ENCODE peak calls at places on chromosome 1, in four cellular contexts. One of them, this sample, is unnamed.

GRCh38 chr1:243325305-243325890 is 69.6 kb downstream of the SDCCAG8 start:
- DNase-seq in WTC11: no peak
- DNase-seq in fibroblast of pulmonary artery: peak
- DNase-seq in prostate gland: peak
- DNase-seq in this sample: peak

GRCh38 chr1:39642796-39643195 is 3.4 kb upstream of the HEYL start:
- DNase-seq in fibroblast of pulmonary artery: peak
- DNase-seq in prostate gland: no peak
- DNase-seq in WTC11: no peak
- DNase-seq in this sample: no peak

GRCh38 chr1:23421752-23422312 is 2.7 kb downstream of the TCEA3 start:
- DNase-seq in prostate gland: no peak
- DNase-seq in WTC11: no peak
- DNase-seq in fibroblast of pulmonary artery: peak
- DNase-seq in this sample: no peak

GRCh38 chr1:21647431-21648373 is 21.5 kb downstream of the RAP1GAP start:
- DNase-seq in prostate gland: no peak
- DNase-seq in fibroblast of pulmonary artery: peak
- DNase-seq in WTC11: peak
- DNase-seq in this sample: peak

GRCh38 chr1:204447220-204447619 is 35.6 kb upstream of the PPP1R15B start:
- DNase-seq in prostate gland: no peak
- DNase-seq in fibroblast of pulmonary artery: no peak
- DNase-seq in WTC11: no peak
- DNase-seq in this sample: no peak

GRCh38 chr1:20615946-20616345 is 17.3 kb upstream of the PINK1 start:
- DNase-seq in WTC11: no peak
- DNase-seq in fibroblast of pulmonary artery: no peak
- DNase-seq in prostate gland: no peak
- DNase-seq in this sample: no peak

GRCh38 chr1:220803401-220804201 is 16.9 kb downstream of the MTARC1 start:
- DNase-seq in prostate gland: no peak
- DNase-seq in WTC11: no peak
- DNase-seq in fibroblast of pulmonary artery: peak
- DNase-seq in this sample: peak

GRCh38 chr1:109932679-109933078 is 22.0 kb downstream of the CSF1 start:
- DNase-seq in WTC11: no peak
- DNase-seq in prostate gland: no peak
- DNase-seq in fibroblast of pulmonary artery: no peak
- DNase-seq in this sample: no peak

GRCh38 chr1:14553711-14554110 is 44.8 kb upstream of the KAZN start:
- DNase-seq in prostate gland: no peak
- DNase-seq in WTC11: no peak
- DNase-seq in fibroblast of pulmonary artery: no peak
- DNase-seq in this sample: no peak

GRCh38 chr1:32186077-32186476 is 6.6 kb downstream of the TXLNA start:
- DNase-seq in prostate gland: no peak
- DNase-seq in fibroblast of pulmonary artery: no peak
- DNase-seq in WTC11: no peak
- DNase-seq in this sample: no peak

GRCh38 chr1:48017716-48018115 is 20.5 kb upstream of the TRABD2B start:
- DNase-seq in prostate gland: no peak
- DNase-seq in WTC11: no peak
- DNase-seq in fibroblast of pulmonary artery: peak
- DNase-seq in this sample: no peak

GRCh38 chr1:119611701-119612113 is 36.4 kb downstream of the ZNF697 start:
- DNase-seq in fibroblast of pulmonary artery: peak
- DNase-seq in WTC11: peak
- DNase-seq in prostate gland: peak
- DNase-seq in this sample: peak

GRCh38 chr1:119617751-119618691 is 30.0 kb downstream of the ZNF697 start:
- DNase-seq in prostate gland: no peak
- DNase-seq in fibroblast of pulmonary artery: peak
- DNase-seq in WTC11: no peak
- DNase-seq in this sample: no peak

DNA sequence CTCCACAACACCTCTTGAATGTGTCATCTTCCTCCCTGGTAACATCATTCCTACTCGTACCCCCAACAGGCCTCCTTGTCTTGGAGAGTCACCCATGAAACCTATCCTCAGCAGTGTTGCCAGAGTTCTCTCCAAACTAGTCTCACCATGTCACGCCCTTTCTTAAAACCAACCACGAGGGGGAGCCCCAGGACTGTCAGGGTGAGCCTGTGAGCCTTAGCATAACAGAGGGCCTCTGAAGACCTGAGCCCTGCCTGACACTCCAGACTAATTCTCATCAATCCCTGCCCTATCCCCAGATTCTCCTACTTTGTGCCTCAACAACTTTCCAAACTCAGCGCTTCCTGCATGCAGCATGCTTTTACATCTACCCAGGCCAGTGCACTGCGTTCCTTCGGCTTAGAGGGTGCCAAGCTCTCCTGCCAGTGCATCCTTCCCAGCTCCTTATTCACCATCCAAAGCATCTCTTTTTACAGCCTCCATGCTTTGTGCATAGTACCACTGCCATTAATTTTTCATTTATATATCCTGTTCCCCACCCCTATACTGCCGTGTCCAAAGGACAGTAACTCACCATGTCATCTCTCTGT is 34.2 kb downstream of the ZNF697 start:
- DNase-seq in prostate gland: peak
- DNase-seq in fibroblast of pulmonary artery: peak
- DNase-seq in WTC11: peak
- DNase-seq in this sample: peak
- TF ChIP-seq CTCF in prostate gland: peak
- TF ChIP-seq CTCF in fibroblast of pulmonary artery: peak
- TF ChIP-seq CTCF in WTC11: peak
- TF ChIP-seq CTCF in this sample: peak

GRCh38 chr1:201309420-201309819 is 26.1 kb downstream of the PKP1 start:
- DNase-seq in WTC11: peak
- DNase-seq in fibroblast of pulmonary artery: peak
- DNase-seq in prostate gland: peak
- DNase-seq in this sample: peak
- TF ChIP-seq CTCF in WTC11: no peak
- TF ChIP-seq CTCF in fibroblast of pulmonary artery: no peak
- TF ChIP-seq CTCF in prostate gland: no peak
- TF ChIP-seq CTCF in this sample: no peak

GRCh38 chr1:87958201-87958600 is 629.5 kb downstream of the LMO4 start:
- DNase-seq in fibroblast of pulmonary artery: no peak
- DNase-seq in WTC11: no peak
- DNase-seq in prostate gland: no peak
- DNase-seq in this sample: no peak

GRCh38 chr1:87957331-87957730 is 628.7 kb downstream of the LMO4 start:
- DNase-seq in fibroblast of pulmonary artery: no peak
- DNase-seq in WTC11: no peak
- DNase-seq in prostate gland: no peak
- DNase-seq in this sample: no peak

GRCh38 chr1:87956072-87956471 is 627.4 kb downstream of the LMO4 start:
- DNase-seq in WTC11: no peak
- DNase-seq in prostate gland: no peak
- DNase-seq in fibroblast of pulmonary artery: peak
- DNase-seq in this sample: no peak

GRCh38 chr1:87955038-87955437 is 626.4 kb downstream of the LMO4 start:
- DNase-seq in prostate gland: no peak
- DNase-seq in fibroblast of pulmonary artery: no peak
- DNase-seq in WTC11: no peak
- DNase-seq in this sample: no peak

DNA sequence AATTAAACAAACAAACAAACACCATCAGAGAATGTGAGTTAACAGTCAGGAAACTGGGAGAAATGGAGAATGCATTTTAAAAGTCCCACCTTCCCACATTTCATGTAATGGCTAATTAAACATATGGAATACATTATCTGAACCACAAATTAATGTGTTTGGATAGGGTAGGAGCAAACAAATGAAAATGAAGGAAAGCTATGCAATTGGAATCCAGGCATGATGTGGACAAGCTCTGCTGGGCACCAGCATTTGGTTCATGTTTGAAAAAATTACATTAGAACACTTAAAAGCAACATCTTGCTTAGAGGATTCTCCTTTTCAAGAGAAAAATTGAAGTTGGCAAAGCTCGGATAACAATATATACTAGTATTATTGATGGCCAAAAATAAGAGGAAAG is 628.1 kb downstream of the LMO4 start:
- DNase-seq in WTC11: no peak
- DNase-seq in prostate gland: no peak
- DNase-seq in fibroblast of pulmonary artery: no peak
- DNase-seq in this sample: no peak
- TF ChIP-seq CTCF in WTC11: no peak
- TF ChIP-seq CTCF in prostate gland: no peak
- TF ChIP-seq CTCF in fibroblast of pulmonary artery: no peak
- TF ChIP-seq CTCF in this sample: no peak

GRCh38 chr1:93179886-93180722 is at the start of gene TMED5:
- DNase-seq in prostate gland: peak
- DNase-seq in WTC11: peak
- DNase-seq in fibroblast of pulmonary artery: peak
- DNase-seq in this sample: peak
- TF ChIP-seq CTCF in prostate gland: peak
- TF ChIP-seq CTCF in WTC11: no peak
- TF ChIP-seq CTCF in fibroblast of pulmonary artery: no peak
- TF ChIP-seq CTCF in this sample: peak

GRCh38 chr1:153679337-153680119 is 1.0 kb downstream of the NPR1 start:
- DNase-seq in prostate gland: no peak
- DNase-seq in WTC11: peak
- DNase-seq in fibroblast of pulmonary artery: peak
- DNase-seq in this sample: peak
- TF ChIP-seq CTCF in prostate gland: no peak
- TF ChIP-seq CTCF in WTC11: no peak
- TF ChIP-seq CTCF in fibroblast of pulmonary artery: peak
- TF ChIP-seq CTCF in this sample: peak

DNA sequence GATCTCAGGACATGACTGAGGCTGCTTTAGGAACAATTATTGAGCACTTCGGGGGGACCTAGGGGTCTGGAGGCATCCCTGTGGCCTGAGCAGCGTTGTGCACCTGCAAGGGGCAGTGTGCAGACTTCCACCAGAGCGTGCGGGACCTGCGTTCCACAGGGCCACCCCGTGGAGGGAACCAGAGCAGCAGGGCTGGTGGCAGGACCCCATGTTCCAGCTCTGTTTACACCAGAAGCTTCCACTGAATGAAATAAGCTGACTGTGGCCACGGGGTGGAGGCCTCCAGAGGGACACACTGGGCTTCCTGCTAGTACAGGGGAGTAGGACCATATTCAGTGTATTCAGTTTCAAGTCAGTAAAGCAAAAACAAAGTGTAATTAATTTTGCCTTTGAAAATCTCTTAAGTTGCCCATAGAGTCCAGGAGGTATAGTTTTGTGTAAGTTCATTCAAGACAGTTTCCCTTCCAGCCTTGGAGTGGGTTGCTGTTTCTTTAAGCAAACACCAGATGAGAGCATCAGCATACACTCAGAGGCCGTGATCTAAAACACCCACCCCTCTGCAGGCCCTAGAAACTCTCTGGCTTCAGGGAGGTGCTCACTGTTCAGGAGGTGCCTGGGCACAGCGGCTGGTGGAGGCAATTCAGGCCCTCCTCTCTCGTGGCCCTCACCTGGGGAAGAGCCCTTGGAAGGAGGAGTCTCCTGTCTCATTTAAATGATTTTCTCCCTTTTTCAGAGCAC is 16.6 kb downstream of the SLC1A7 start:
- DNase-seq in WTC11: no peak
- DNase-seq in prostate gland: no peak
- DNase-seq in fibroblast of pulmonary artery: no peak
- DNase-seq in this sample: no peak
- TF ChIP-seq CTCF in WTC11: no peak
- TF ChIP-seq CTCF in prostate gland: no peak
- TF ChIP-seq CTCF in fibroblast of pulmonary artery: no peak
- TF ChIP-seq CTCF in this sample: no peak

GRCh38 chr1:11653616-11654570 is at the start of gene FBXO2:
- DNase-seq in fibroblast of pulmonary artery: no peak
- DNase-seq in prostate gland: no peak
- DNase-seq in WTC11: no peak
- DNase-seq in this sample: no peak
- TF ChIP-seq CTCF in fibroblast of pulmonary artery: no peak
- TF ChIP-seq CTCF in prostate gland: no peak
- TF ChIP-seq CTCF in WTC11: no peak
- TF ChIP-seq CTCF in this sample: no peak

DNA sequence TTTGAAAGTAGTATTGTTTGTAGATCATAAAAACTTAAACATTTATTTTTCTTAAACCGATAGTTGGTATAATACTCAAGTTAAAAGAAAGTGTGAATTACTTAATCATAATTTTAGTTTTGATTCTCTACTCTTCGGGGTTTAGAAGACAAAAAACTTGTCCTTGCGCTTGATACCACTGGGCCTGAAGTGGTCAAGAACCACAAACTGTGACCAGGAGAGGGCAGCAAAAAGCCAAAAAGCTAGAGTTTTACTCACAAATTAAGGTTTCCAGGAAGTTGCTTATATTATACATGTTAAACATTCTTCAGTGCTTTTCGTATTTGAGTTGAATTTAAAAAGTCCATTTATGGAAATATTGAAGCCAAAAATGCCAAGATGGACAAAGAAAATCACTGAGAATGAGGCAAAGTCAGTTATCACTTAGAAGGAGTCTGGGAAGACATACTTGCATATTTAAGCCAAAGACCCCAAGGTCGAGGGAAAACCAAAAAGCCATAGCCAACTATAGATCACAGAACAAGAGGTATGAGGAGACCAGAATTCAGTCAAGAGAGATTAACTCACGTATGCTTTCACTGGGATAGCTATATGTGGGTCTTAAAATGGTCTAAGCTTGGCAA is 34.2 kb downstream of the EFCAB7 start:
- DNase-seq in prostate gland: no peak
- DNase-seq in fibroblast of pulmonary artery: peak
- DNase-seq in WTC11: peak
- DNase-seq in this sample: peak
- TF ChIP-seq CTCF in prostate gland: no peak
- TF ChIP-seq CTCF in fibroblast of pulmonary artery: peak
- TF ChIP-seq CTCF in WTC11: peak
- TF ChIP-seq CTCF in this sample: peak

This sample was measured in neural crest cell.